ENCODE peak calls at places on chromosomes 3 and 15, in five cellular contexts. G is epithelial cell of esophagus, M is DND-41, R is psoas muscle, C is GM13976. X is an unnamed sample.

GRCh38 chr15:66748320-66748779 is 46.3 kb downstream of the SMAD6 start:
- DNase-seq in R (no peak), G (no peak), C (no peak), M (no peak), X (no peak)

GRCh38 chr3:181105636-181106035 is 116.1 kb upstream of the DNAJC19 start:
- DNase-seq in M (no peak), G (no peak), C (no peak), R (no peak), X (no peak)

GRCh38 chr15:31031471-31032064 is 40.1 kb upstream of the MTMR10 start:
- DNase-seq in G (peak; percentile 13), C (peak; percentile 65), R (no peak), M (no peak), X (no peak)

GRCh38 chr15:88476635-88477038 is 9.1 kb downstream of the MRPS11 start:
- DNase-seq in R (no peak), M (peak; percentile 19), G (peak; percentile 46), C (peak; percentile 58), X (peak; percentile 29)

GRCh38 chr3:42801784-42802183 is 2.5 kb downstream of the HIGD1A start:
- DNase-seq in R (no peak), G (no peak), M (no peak), C (no peak), X (no peak)

GRCh38 chr3:134904796-134905646 is 110.0 kb downstream of the EPHB1 start:
- DNase-seq in M (peak; percentile 49), C (no peak), R (no peak), G (no peak), X (no peak)

GRCh38 chr3:69741057-69741830 is 2.0 kb downstream of the MITF start:
- DNase-seq in R (no peak), M (no peak), G (no peak), C (no peak), X (no peak)

GRCh38 chr3:141412936-141413354 is 44.6 kb downstream of the ZBTB38 start:
- DNase-seq in M (no peak), G (peak; percentile 68), R (peak; percentile 95), C (no peak), X (no peak)

GRCh38 chr15:45449878-45450277 is 71.5 kb upstream of the GATM start:
- DNase-seq in R (no peak), M (no peak), G (peak; percentile 97), C (no peak), X (no peak)

GRCh38 chr15:59456114-59456513 is 18.1 kb downstream of the FAM81A start:
- DNase-seq in R (no peak), G (peak; percentile 90), M (no peak), C (no peak), X (no peak)

GRCh38 chr15:69908518-69909420 is 188.9 kb downstream of the TLE3 start:
- DNase-seq in C (no peak), R (no peak), M (no peak), G (no peak), X (no peak)

GRCh38 chr3:182046365-182046764 is 334.6 kb downstream of the SOX2 start:
- DNase-seq in R (no peak), C (no peak), G (peak; percentile 51), M (no peak), X (no peak)

GRCh38 chr15:96444865-96445264 is 114.4 kb downstream of the NR2F2 start:
- DNase-seq in C (no peak), R (no peak), G (no peak), M (no peak), X (no peak)

GRCh38 chr3:14479591-14479990 is 60.6 kb downstream of the GRIP2 start:
- DNase-seq in M (no peak), C (no peak), G (no peak), R (no peak), X (no peak)

GRCh38 chr15:85333132-85333831 is 47.1 kb upstream of the AKAP13 start:
- DNase-seq in R (no peak), G (no peak), M (no peak), C (no peak), X (no peak)

GRCh38 chr3:126151562-126152302 is 28.7 kb downstream of the ALDH1L1 start:
- DNase-seq in R (no peak), M (no peak), C (no peak), G (no peak), X (no peak)

GRCh38 chr3:134463676-134464611 is 21.8 kb downstream of the ANAPC13 start:
- DNase-seq in M (no peak), G (peak; percentile 54), C (no peak), R (peak; percentile 83), X (no peak)

GRCh38 chr3:71693641-71694040 is 31.6 kb downstream of the EIF4E3 start:
- DNase-seq in C (no peak), G (peak; percentile 27), M (no peak), R (no peak), X (no peak)

GRCh38 chr3:141998674-141999290 is 122.3 kb downstream of the ATP1B3 start:
- DNase-seq in R (no peak), C (no peak), G (peak; percentile 17), M (no peak), X (no peak)

GRCh38 chr3:98824256-98824655 is 61.1 kb downstream of the ST3GAL6 start:
- DNase-seq in M (no peak), R (no peak), C (no peak), G (no peak), X (no peak)
- TF ChIP-seq CTCF in M (peak; percentile 34), R (no peak), C (no peak), G (peak; percentile 6), X (no peak)

DNA sequence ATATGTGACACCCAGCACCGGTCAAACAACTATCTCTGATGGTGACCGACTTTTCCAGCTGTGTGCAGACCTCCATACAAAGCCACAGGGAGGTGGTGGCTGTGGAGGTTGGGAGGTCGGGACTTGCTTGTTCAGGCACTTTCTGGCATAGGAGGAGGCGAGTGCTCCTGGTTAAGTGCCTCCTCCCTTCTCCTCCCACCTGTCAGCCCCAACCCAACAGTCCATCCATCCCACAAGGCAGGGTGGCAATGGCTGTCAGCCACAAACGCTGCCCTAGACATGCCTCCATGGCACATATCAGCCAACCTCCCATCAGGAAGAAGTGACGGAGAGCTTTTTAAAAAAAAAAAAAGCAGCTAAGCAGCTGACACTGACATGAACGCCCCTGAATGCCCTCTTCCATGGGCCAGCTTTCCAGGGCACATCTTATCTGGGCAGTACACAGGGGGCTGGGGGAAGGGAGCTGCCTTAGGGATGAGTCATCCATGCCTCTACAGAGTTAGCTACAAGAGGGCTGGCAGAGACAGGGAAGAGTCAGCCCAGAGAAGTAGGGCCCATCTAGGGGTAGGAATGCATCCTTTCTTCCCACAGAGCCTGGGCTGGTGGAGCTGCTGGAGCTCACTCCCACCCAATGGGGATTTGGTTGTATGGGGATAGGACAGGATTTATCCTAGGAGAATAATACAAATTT is 41.2 kb downstream of the CCDC12 start:
- DNase-seq in R (peak; percentile 83), G (peak; percentile 94), M (no peak), C (no peak), X (no peak)
- TF ChIP-seq CTCF in R (peak; percentile 68), G (peak; percentile 80), M (no peak), C (no peak), X (no peak)

DNA sequence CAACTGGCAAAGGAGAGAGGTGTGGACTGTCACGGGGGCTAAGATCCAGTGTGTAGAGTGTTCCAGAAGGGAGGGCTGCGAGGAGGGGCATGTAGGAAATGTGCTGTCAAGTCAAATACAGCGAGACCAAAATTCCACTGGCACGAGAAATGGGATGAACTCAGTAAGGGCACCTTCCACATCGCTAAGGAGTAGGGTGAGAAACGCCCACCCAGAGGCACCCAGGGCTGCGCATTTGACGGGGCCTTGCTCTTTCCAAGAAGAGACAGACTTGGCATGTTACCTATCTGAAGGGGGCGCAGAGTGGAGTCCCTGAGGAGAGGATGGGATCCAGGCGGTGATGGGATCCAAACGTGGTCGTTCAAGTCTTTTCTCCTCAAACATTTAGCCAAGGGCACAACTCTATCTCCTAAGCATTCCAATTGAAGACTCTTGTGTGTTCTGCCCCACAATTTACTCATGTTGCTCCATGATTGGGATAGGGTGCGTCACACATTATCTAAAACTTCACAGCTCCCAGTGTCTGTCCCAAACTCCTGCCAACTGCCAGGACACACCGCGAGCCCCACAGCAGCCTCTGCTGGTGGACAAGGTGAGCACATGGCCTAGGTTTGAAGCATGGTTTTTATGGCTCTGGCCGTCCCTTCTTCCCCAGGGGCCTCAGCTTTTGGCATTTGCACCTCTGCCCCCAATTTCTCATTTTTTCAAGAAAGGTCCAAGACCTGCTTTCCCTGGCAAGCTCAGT is 7.6 kb downstream of the SELENOS start:
- DNase-seq in M (no peak), R (no peak), G (peak; percentile 24), C (no peak), X (no peak)
- TF ChIP-seq CTCF in M (peak; percentile 49), R (peak; percentile 19), G (peak; percentile 64), C (peak; percentile 18), X (no peak)

GRCh38 chr15:35206060-35206675 is 121.1 kb upstream of the NANOGP8 start:
- DNase-seq in R (no peak), G (peak; percentile 22), C (peak; percentile 21), M (peak; percentile 5), X (no peak)
- TF ChIP-seq CTCF in R (no peak), G (peak; percentile 40), C (no peak), M (peak; percentile 57), X (peak; percentile 57)

GRCh38 chr3:94308767-94309166 is 245.9 kb downstream of the NSUN3 start:
- DNase-seq in G (no peak), C (no peak), M (no peak), R (no peak), X (no peak)
- TF ChIP-seq CTCF in G (no peak), C (no peak), M (no peak), R (no peak), X (no peak)

GRCh38 chr3:32241100-32241499 is 2.6 kb downstream of the CMTM8 start:
- DNase-seq in C (no peak), R (no peak), G (no peak), M (no peak), X (no peak)

GRCh38 chr3:32238816-32239637 is 547 bp downstream of the CMTM8 start:
- DNase-seq in C (peak; percentile 65), R (peak; percentile 32), M (peak; percentile 52), G (peak; percentile 45), X (peak; percentile 49)

GRCh38 chr3:32237670-32238026 is 832 bp upstream of the CMTM8 start:
- DNase-seq in M (no peak), G (no peak), R (no peak), C (no peak), X (no peak)

GRCh38 chr3:32238027-32238815 is at the start of gene CMTM8:
- DNase-seq in R (peak; percentile 46), M (peak; percentile 77), G (peak; percentile 74), C (peak; percentile 82), X (peak; percentile 59)

DNA sequence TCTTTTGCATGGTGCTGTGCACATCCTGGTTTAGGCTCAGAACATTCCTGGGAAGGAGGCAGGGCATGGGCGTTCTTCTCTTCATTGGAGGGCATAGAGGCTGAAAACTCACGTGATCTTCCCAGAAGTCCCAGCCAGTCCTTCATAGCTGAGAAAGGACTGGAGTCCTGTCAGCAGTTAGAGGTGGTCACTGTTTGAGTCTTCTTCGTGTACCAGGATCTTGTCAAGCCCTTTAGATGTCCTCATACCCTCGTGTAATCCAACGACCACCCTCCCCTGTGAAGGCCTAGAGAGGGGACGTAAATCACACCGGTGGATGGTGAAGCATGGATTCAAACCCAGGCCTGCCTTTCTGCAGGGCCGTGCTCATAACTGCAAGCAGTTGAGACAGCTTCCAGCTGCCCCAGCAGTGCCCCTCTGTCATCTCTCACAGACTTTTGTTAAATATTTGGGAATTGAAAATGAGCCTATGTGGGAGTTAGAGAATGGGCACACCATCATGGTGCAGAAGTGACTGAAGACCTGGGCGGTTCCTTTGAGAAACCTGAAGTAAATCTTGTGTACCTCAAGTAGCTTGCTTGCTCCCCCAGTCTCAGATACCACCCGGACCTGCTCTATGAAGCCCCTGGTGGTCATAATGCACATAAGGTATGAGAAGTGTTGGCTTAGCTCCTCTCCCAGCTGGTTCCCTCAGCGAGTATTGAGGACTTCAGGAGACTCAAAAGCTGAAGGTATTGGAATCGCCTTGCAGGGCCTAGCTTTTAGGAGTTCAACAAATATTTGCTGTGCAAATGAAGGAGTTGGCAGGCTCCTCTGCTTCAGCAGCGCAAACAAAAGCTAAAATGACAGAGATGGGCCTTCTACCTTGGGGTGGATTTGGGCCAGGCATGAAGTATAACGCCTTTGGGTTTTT is 1.4 kb downstream of the CMTM8 start:
- DNase-seq in R (no peak), C (peak; percentile 52), M (peak; percentile 69), G (peak; percentile 35), X (peak; percentile 55)
- TF ChIP-seq CTCF in R (peak; percentile 30), C (no peak), M (peak; percentile 82), G (peak; percentile 41), X (peak; percentile 65)